ENCODE peak calls at places on chromosomes 3 and 15, in nine cellular contexts. N is HCT116, H is osteoblast, S is PC-9, Z is GM12878, W is endothelial cell of umbilical vein, Y is heart left ventricle, M is fibroblast of lung, R is ovary. Q is an unnamed sample.

GRCh38 chr15:66675456-66675855 is 26.6 kb upstream of the SMAD6 start:
- DNase-seq in M (no peak), H (no peak), S (no peak), R (no peak), Y (no peak), Z (no peak), W (no peak), N (no peak), Q (no peak)

GRCh38 chr3:114025451-114025850 is 30.9 kb downstream of the CCDC191 start:
- DNase-seq in R (no peak), N (no peak), H (no peak), W (no peak), Y (no peak), S (no peak), Z (no peak), M (no peak), Q (no peak)

GRCh38 chr3:152583913-152584312 is 251.0 kb upstream of the P2RY1 start:
- DNase-seq in Z (no peak), Y (no peak), M (peak), H (peak), S (no peak), W (no peak), R (no peak), N (no peak), Q (no peak)

GRCh38 chr15:40310001-40310959 is 2.5 kb upstream of the PLCB2 start:
- DNase-seq in W (peak), R (no peak), M (no peak), S (no peak), Y (peak), N (peak), Z (peak), H (peak), Q (no peak)

GRCh38 chr3:14317057-14317553 is 85.3 kb upstream of the SLC6A6 start:
- DNase-seq in H (peak), M (no peak), R (peak), Y (no peak), S (peak), Z (no peak), W (no peak), N (no peak), Q (no peak)

GRCh38 chr3:60001369-60001768 is 951.5 kb upstream of the CFAP20DC start:
- DNase-seq in S (no peak), M (no peak), Z (no peak), W (no peak), R (no peak), N (no peak), Y (no peak), H (no peak), Q (no peak)

GRCh38 chr3:158005391-158006100 is 100.7 kb downstream of the SHOX2 start:
- DNase-seq in W (no peak), N (no peak), R (no peak), S (no peak), Z (no peak), H (no peak), M (no peak), Y (no peak), Q (no peak)

GRCh38 chr3:129383292-129383860 is 45.1 kb downstream of the EFCAB12 start:
- DNase-seq in S (peak), Z (no peak), R (peak), H (peak), M (peak), Y (peak), N (peak), W (peak), Q (peak)

GRCh38 chr3:137970914-137971831 is 38.8 kb upstream of the CLDN18 start:
- DNase-seq in H (peak), Y (peak), N (peak), W (peak), R (peak), M (peak), Z (no peak), S (peak), Q (peak)

GRCh38 chr3:14465425-14465824 is 63.0 kb downstream of the SLC6A6 start:
- DNase-seq in Z (no peak), R (no peak), S (no peak), N (no peak), W (no peak), Y (peak), H (peak), M (no peak), Q (no peak)

GRCh38 chr3:98741121-98741716 is 21.9 kb upstream of the ST3GAL6 start:
- DNase-seq in R (no peak), S (peak), Z (no peak), M (peak), Y (no peak), N (no peak), H (peak), W (peak), Q (peak)

GRCh38 chr3:126481808-126482502 is 6.3 kb upstream of the ZXDC start:
- DNase-seq in H (no peak), R (peak), M (no peak), W (no peak), S (no peak), Y (peak), N (no peak), Z (no peak), Q (no peak)

GRCh38 chr3:51711352-51712019 is 4.6 kb downstream of the GRM2 start:
- DNase-seq in R (peak), N (no peak), W (no peak), Y (no peak), Z (no peak), M (no peak), S (no peak), H (peak), Q (no peak)

GRCh38 chr3:186942168-186942567 is 11.8 kb downstream of the ST6GAL1 start:
- DNase-seq in N (no peak), Z (no peak), R (no peak), H (no peak), W (no peak), S (no peak), M (no peak), Y (no peak), Q (no peak)

DNA sequence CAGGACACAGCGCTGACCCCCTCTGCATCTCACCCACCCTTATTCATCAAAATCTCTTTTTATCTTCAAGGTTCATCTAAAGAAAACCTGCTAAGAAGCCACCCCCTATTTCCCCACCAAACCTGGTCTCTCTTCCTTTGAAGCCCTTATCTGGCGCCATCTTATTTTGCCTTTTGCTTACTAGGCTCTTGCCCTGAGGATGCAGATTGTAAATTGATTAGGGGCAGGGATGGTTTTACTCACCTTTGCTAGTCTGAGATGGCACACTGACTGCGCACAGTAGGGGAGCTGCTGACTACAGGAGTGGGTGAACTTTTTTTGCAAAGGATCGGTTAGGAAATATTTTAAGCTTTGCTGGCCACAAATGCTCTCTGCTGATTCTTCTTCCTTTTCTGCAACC is 78.9 kb upstream of the BHLHE40 start:
- DNase-seq in N (no peak), S (no peak), M (no peak), Y (no peak), R (no peak), Z (no peak), W (no peak), H (no peak), Q (no peak)
- H3K27ac ChIP-seq in N (no peak), S (no peak), M (no peak), Y (no peak), R (peak), Z (no peak), W (no peak), H (no peak), Q (no peak)

GRCh38 chr15:34079904-34080303 is 21.8 kb downstream of the EMC7 start:
- DNase-seq in M (no peak), R (no peak), S (no peak), N (no peak), Y (no peak), W (no peak), H (no peak), Z (no peak), Q (no peak)
- TF ChIP-seq CTCF in M (no peak), R (no peak), S (no peak), N (no peak), Y (no peak), W (no peak), H (no peak), Z (no peak), Q (no peak)

GRCh38 chr3:62688812-62689211 is 186.4 kb downstream of the CADPS start:
- DNase-seq in H (no peak), Z (no peak), W (no peak), Y (no peak), M (no peak), R (no peak), S (no peak), N (no peak), Q (no peak)
- H3K27ac ChIP-seq in H (no peak), Z (no peak), W (no peak), Y (no peak), M (no peak), R (no peak), S (no peak), N (no peak), Q (no peak)

GRCh38 chr3:107542665-107543064 is 19.9 kb downstream of the BBX start:
- DNase-seq in S (no peak), H (no peak), R (no peak), M (no peak), Y (no peak), N (no peak), W (no peak), Z (no peak), Q (no peak)

GRCh38 chr3:107548601-107549000 is 25.8 kb downstream of the BBX start:
- DNase-seq in W (no peak), H (no peak), R (no peak), S (no peak), N (no peak), Z (no peak), Y (no peak), M (no peak), Q (no peak)

GRCh38 chr3:107545680-107546120 is 22.9 kb downstream of the BBX start:
- DNase-seq in M (peak), Z (no peak), N (no peak), H (peak), R (no peak), S (no peak), W (no peak), Y (no peak), Q (no peak)

GRCh38 chr3:107540857-107541256 is 18.1 kb downstream of the BBX start:
- DNase-seq in N (no peak), Y (no peak), S (no peak), Z (no peak), H (no peak), W (no peak), R (no peak), M (no peak), Q (no peak)

DNA sequence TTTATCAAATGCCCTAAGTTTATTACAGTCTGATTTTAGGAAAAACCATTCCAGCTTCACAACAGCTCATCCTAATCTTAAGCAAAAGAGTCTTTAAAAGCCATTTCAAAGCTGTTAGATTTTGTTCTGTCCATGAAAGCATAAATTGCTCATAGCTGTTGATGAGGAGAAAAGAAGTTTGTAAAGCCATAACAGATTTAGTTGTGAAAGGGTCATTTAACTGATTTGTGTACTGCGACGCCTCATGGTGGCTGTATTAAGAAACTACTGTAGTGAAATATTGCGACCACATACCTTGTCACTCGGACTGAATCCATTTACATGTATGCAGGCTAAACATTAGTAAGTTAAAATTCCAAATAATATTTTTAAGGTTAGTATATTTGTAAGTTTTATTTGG is 20.9 kb downstream of the BBX start:
- DNase-seq in Z (no peak), H (no peak), S (no peak), Y (no peak), W (peak), N (no peak), R (no peak), M (peak), Q (no peak)
- TF ChIP-seq CTCF in Z (peak), H (peak), S (peak), Y (no peak), W (peak), N (peak), R (no peak), M (no peak), Q (no peak)

DNA sequence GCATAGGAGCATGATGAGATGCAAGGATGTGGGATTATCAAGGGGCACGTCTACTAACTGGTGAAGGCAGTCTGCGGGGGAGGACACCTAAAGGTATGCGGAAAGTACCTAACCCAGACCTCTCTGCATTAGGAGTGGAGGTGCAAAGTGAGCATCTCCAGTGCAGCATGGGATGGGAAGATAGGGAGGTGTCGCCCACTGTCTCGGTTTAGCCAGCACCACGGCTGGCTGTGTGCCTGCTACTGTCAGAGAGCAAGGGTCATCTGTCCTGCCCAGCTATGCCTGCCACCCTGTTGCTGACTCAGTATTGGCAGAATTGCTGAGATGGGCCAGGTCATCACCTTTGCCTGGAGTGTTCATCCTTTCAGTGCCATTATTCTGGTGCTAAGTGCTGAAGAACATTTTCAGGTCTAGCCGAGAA is 40.1 kb downstream of the OXNAD1 start:
- DNase-seq in M (no peak), S (no peak), N (no peak), H (no peak), Y (no peak), Z (no peak), W (no peak), R (no peak), Q (no peak)
- H3K27ac ChIP-seq in M (no peak), S (no peak), N (no peak), H (no peak), Y (no peak), Z (no peak), W (no peak), R (no peak), Q (no peak)

GRCh38 chr3:40237892-40238571 is 71.5 kb upstream of the EIF1B start:
- DNase-seq in Y (peak), M (peak), S (no peak), N (no peak), R (no peak), W (no peak), Z (no peak), H (no peak), Q (no peak)
- TF ChIP-seq CTCF in Y (peak), M (no peak), S (no peak), N (peak), R (no peak), W (no peak), Z (no peak), H (peak), Q (no peak)

GRCh38 chr3:159841766-159842165 is 146.9 kb upstream of the IL12A start:
- DNase-seq in Y (no peak), R (no peak), W (no peak), S (no peak), M (no peak), H (no peak), N (no peak), Z (no peak), Q (no peak)

GRCh38 chr3:159846255-159846654 is 142.4 kb upstream of the IL12A start:
- DNase-seq in W (no peak), S (no peak), Z (no peak), R (no peak), N (no peak), M (no peak), H (no peak), Y (no peak), Q (no peak)

GRCh38 chr3:159844801-159845261 is 143.8 kb upstream of the IL12A start:
- DNase-seq in Z (no peak), H (no peak), M (peak), S (no peak), N (no peak), Y (no peak), W (no peak), R (no peak), Q (no peak)

GRCh38 chr3:159845737-159846136 is 142.9 kb upstream of the IL12A start:
- DNase-seq in R (no peak), N (no peak), Y (no peak), Z (no peak), M (no peak), S (no peak), W (no peak), H (no peak), Q (no peak)

DNA sequence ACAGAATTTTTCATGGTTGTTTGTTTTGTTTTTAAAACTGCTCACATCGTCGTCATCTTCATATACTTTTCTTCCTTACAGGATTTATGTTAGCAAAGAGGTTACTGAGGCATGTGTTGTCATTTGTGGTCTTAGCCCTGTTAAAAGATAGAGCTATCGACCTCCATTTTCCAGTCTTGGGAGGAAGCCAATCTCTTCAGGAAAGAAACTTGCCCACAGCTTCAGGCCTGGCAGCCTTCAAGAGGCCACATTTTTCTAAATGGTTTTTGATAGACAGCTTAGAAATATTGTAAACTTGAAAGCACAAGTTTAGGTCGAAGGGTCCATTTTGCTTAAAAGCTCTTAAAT is 144.3 kb upstream of the IL12A start:
- DNase-seq in H (no peak), S (no peak), M (peak), W (peak), R (no peak), Y (no peak), Z (no peak), N (no peak), Q (no peak)
- H3K27ac ChIP-seq in H (peak), S (no peak), M (no peak), W (no peak), R (no peak), Y (no peak), Z (no peak), N (no peak), Q (no peak)

GRCh38 chr3:30307548-30307947 is 298.9 kb upstream of the TGFBR2 start:
- DNase-seq in N (no peak), S (no peak), R (no peak), W (no peak), M (no peak), H (no peak), Y (no peak), Z (no peak), Q (no peak)
- TF ChIP-seq CTCF in N (no peak), S (no peak), R (no peak), W (no peak), M (no peak), H (no peak), Y (no peak), Z (no peak), Q (no peak)

DNA sequence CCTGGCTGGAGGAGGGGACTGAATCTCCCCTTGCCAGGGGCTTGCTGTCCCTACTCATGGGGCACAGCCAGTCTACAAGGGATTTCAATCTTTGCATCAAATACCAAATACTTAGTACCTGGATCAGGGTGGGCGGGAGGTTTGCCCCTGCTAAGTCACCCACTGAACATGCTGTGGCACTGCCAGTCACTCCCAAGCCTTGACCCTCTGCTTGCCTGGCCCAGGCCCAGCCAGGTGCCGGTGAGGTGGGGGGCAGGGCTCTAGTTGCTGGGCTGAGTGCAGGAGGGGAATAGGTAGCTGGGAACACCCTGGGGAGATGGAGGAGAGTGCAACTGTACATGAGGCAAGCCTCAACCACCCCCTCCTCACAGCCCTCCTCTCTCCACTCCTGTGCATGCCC is 136.3 kb upstream of the LRTM1 start:
- DNase-seq in R (no peak), Z (no peak), Y (no peak), N (no peak), W (no peak), M (no peak), S (no peak), H (no peak), Q (no peak)
- H3K27ac ChIP-seq in R (no peak), Z (no peak), Y (no peak), N (no peak), W (no peak), M (no peak), S (no peak), H (no peak), Q (no peak)